ENCODE peak calls at places on chromosome 21, in four cellular contexts. H is AG08395; E is activated CD4-positive, alpha-beta T cell treated with anti-CD3 and anti-CD28 coated beads, Interleukin-2, amount 50 U/mL, for 1 hour; R is left ventricle myocardium inferior. S is an unnamed sample.

GRCh38 chr21:36550761-36551160 is 70.8 kb upstream of the CLDN14 start:
- DNase-seq in H (peak; percentile 67), E (no peak), R (no peak), S (no peak)

GRCh38 chr21:38495242-38495641 is 3.0 kb downstream of the ERG start:
- DNase-seq in H (no peak), E (no peak), R (no peak), S (no peak)

GRCh38 chr21:37532868-37533780 is 166.6 kb downstream of the DYRK1A start:
- DNase-seq in H (no peak), E (no peak), R (no peak), S (no peak)

GRCh38 chr21:42187976-42188653 is 30.8 kb upstream of the ABCG1 start:
- DNase-seq in H (no peak), E (peak; percentile 73), R (no peak), S (peak; percentile 74)

GRCh38 chr21:39452207-39452964 is 616 bp downstream of the SH3BGR start:
- DNase-seq in H (peak; percentile 56), E (no peak), R (no peak), S (no peak)

GRCh38 chr21:21968810-21969588 is 970.8 kb downstream of the NCAM2 start:
- DNase-seq in H (no peak), E (no peak), R (no peak), S (no peak)

GRCh38 chr21:38148046-38148445 is 108.7 kb upstream of the KCNJ15 start:
- DNase-seq in H (no peak), E (no peak), R (no peak), S (no peak)

GRCh38 chr21:44867999-44868700 is 5.3 kb downstream of the PTTG1IP start:
- DNase-seq in H (no peak), E (peak; percentile 49), R (no peak), S (peak; percentile 56)

GRCh38 chr21:44263768-44264167 is 2.1 kb upstream of the DNMT3L start:
- DNase-seq in H (no peak), E (no peak), R (no peak), S (no peak)

GRCh38 chr21:46413365-46413696 is 45.4 kb upstream of the DIP2A start:
- DNase-seq in H (no peak), E (no peak), R (no peak), S (no peak)

GRCh38 chr21:43300496-43301423 is 126.2 kb downstream of the SIK1 start:
- DNase-seq in H (no peak), E (no peak), R (peak; percentile 63), S (no peak)

GRCh38 chr21:41794600-41794999 is 27.7 kb upstream of the RIPK4 start:
- DNase-seq in H (no peak), E (no peak), R (no peak), S (no peak)

GRCh38 chr21:18716578-18717138 is 313.1 kb upstream of the TMPRSS15 start:
- DNase-seq in H (no peak), E (no peak), R (no peak), S (no peak)

GRCh38 chr21:31337991-31338891 is 5.8 kb downstream of the TIAM1 start:
- DNase-seq in H (no peak), E (no peak), R (no peak), S (no peak)

GRCh38 chr21:32756096-32756495 is 15.5 kb downstream of the PAXBP1 start:
- DNase-seq in H (no peak), E (no peak), R (no peak), S (no peak)

S was measured in effector memory CD8-positive, alpha-beta T cell.